ENCODE peak calls at places on chromosome 21, in seven cellular contexts. One of them, this sample, is unnamed. For H3K27me3, the result is how much of the 10 kb centered on the place peaks cover.

GRCh38 chr21:34845521-34846213 is 176.9 kb downstream of the CLIC6 start:
- DNase-seq in heart right ventricle: no peak
- DNase-seq in HCT116: peak
- DNase-seq in gastrocnemius medialis: no peak
- DNase-seq in CD4-positive, alpha-beta T cell: no peak
- DNase-seq in keratinocyte: no peak
- DNase-seq in SJSA1: peak
- DNase-seq in this sample: peak

GRCh38 chr21:18550361-18550760 is 146.8 kb upstream of the TMPRSS15 start:
- DNase-seq in heart right ventricle: no peak
- DNase-seq in HCT116: no peak
- DNase-seq in gastrocnemius medialis: no peak
- DNase-seq in CD4-positive, alpha-beta T cell: no peak
- DNase-seq in keratinocyte: no peak
- DNase-seq in SJSA1: no peak
- DNase-seq in this sample: no peak

GRCh38 chr21:27817902-27818623 is 851.2 kb upstream of the ADAMTS5 start:
- DNase-seq in heart right ventricle: no peak
- DNase-seq in HCT116: no peak
- DNase-seq in gastrocnemius medialis: no peak
- DNase-seq in CD4-positive, alpha-beta T cell: no peak
- DNase-seq in keratinocyte: no peak
- DNase-seq in SJSA1: no peak
- DNase-seq in this sample: no peak

GRCh38 chr21:23579573-23579972 is 2027.7 kb downstream of the MRPL39 start:
- DNase-seq in heart right ventricle: no peak
- DNase-seq in HCT116: no peak
- DNase-seq in gastrocnemius medialis: no peak
- DNase-seq in CD4-positive, alpha-beta T cell: no peak
- DNase-seq in keratinocyte: no peak
- DNase-seq in SJSA1: no peak
- DNase-seq in this sample: no peak

GRCh38 chr21:38219049-38219628 is 37.7 kb upstream of the KCNJ15 start:
- DNase-seq in heart right ventricle: peak
- DNase-seq in HCT116: peak
- DNase-seq in gastrocnemius medialis: peak
- DNase-seq in CD4-positive, alpha-beta T cell: peak
- DNase-seq in keratinocyte: peak
- DNase-seq in SJSA1: peak
- DNase-seq in this sample: peak

GRCh38 chr21:28781602-28782274 is 210.9 kb downstream of the LTN1 start:
- DNase-seq in heart right ventricle: no peak
- DNase-seq in HCT116: peak
- DNase-seq in gastrocnemius medialis: no peak
- DNase-seq in CD4-positive, alpha-beta T cell: no peak
- DNase-seq in keratinocyte: no peak
- DNase-seq in SJSA1: peak
- DNase-seq in this sample: peak

GRCh38 chr21:21968810-21969588 is 970.8 kb downstream of the NCAM2 start:
- DNase-seq in heart right ventricle: no peak
- DNase-seq in HCT116: no peak
- DNase-seq in gastrocnemius medialis: no peak
- DNase-seq in CD4-positive, alpha-beta T cell: no peak
- DNase-seq in keratinocyte: no peak
- DNase-seq in SJSA1: no peak
- DNase-seq in this sample: no peak

GRCh38 chr21:35990609-35991008 is 69.7 kb downstream of the SETD4 start:
- DNase-seq in heart right ventricle: no peak
- DNase-seq in HCT116: no peak
- DNase-seq in gastrocnemius medialis: no peak
- DNase-seq in CD4-positive, alpha-beta T cell: no peak
- DNase-seq in keratinocyte: no peak
- DNase-seq in SJSA1: no peak
- DNase-seq in this sample: no peak

GRCh38 chr21:39845581-39846130 is 21.6 kb upstream of the PCP4 start:
- DNase-seq in heart right ventricle: no peak
- DNase-seq in HCT116: no peak
- DNase-seq in gastrocnemius medialis: no peak
- DNase-seq in CD4-positive, alpha-beta T cell: no peak
- DNase-seq in keratinocyte: no peak
- DNase-seq in SJSA1: no peak
- DNase-seq in this sample: no peak

GRCh38 chr21:16085436-16085835 is 355.7 kb downstream of the USP25 start:
- DNase-seq in heart right ventricle: no peak
- DNase-seq in HCT116: no peak
- DNase-seq in gastrocnemius medialis: no peak
- DNase-seq in CD4-positive, alpha-beta T cell: no peak
- DNase-seq in keratinocyte: no peak
- DNase-seq in SJSA1: no peak
- DNase-seq in this sample: no peak

GRCh38 chr21:20591294-20591693 is 406.9 kb upstream of the NCAM2 start:
- DNase-seq in heart right ventricle: no peak
- DNase-seq in HCT116: no peak
- DNase-seq in gastrocnemius medialis: no peak
- DNase-seq in CD4-positive, alpha-beta T cell: no peak
- DNase-seq in keratinocyte: no peak
- DNase-seq in SJSA1: no peak
- DNase-seq in this sample: no peak

GRCh38 chr21:26405071-26405470 is 168.0 kb downstream of the CYYR1 start:
- DNase-seq in heart right ventricle: no peak
- DNase-seq in HCT116: no peak
- DNase-seq in gastrocnemius medialis: no peak
- DNase-seq in CD4-positive, alpha-beta T cell: no peak
- DNase-seq in keratinocyte: no peak
- DNase-seq in SJSA1: no peak
- DNase-seq in this sample: no peak

GRCh38 chr21:37153935-37154350 is 80.9 kb downstream of the TTC3 start:
- DNase-seq in heart right ventricle: peak
- DNase-seq in HCT116: no peak
- DNase-seq in gastrocnemius medialis: peak
- DNase-seq in CD4-positive, alpha-beta T cell: no peak
- DNase-seq in keratinocyte: no peak
- DNase-seq in SJSA1: no peak
- DNase-seq in this sample: peak

GRCh38 chr21:16517380-16517779 is 787.6 kb downstream of the USP25 start:
- DNase-seq in heart right ventricle: no peak
- DNase-seq in HCT116: no peak
- DNase-seq in gastrocnemius medialis: no peak
- DNase-seq in CD4-positive, alpha-beta T cell: no peak
- DNase-seq in keratinocyte: no peak
- DNase-seq in SJSA1: no peak
- DNase-seq in this sample: no peak

GRCh38 chr21:26554365-26554764 is 18.7 kb downstream of the CYYR1 start:
- DNase-seq in heart right ventricle: no peak
- DNase-seq in HCT116: no peak
- DNase-seq in gastrocnemius medialis: no peak
- DNase-seq in CD4-positive, alpha-beta T cell: no peak
- DNase-seq in keratinocyte: no peak
- DNase-seq in SJSA1: no peak
- DNase-seq in this sample: no peak

GRCh38 chr21:36202721-36203602 is 46.3 kb downstream of the DOP1B start:
- DNase-seq in heart right ventricle: no peak
- DNase-seq in HCT116: no peak
- DNase-seq in gastrocnemius medialis: peak
- DNase-seq in CD4-positive, alpha-beta T cell: no peak
- DNase-seq in keratinocyte: no peak
- DNase-seq in SJSA1: no peak
- DNase-seq in this sample: peak

DNA sequence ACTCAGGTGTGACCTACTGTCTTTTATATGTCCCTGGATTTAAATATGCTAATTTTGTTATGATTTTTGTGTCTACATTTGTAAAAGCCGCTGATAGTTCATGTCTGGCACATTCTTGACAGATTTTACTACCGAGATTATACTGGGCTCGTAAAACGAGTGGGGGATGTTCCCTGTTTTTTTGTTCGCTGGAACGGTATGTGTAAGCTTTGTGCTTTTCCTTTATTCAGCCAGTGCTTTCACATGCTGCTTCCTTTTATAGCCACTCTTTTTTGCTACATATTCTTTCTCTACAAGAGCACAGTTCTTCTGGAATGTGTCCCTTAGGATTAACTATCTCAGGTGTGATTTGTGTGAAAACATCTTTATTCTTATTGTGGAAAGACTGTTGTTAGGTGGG is 46.6 kb downstream of the ADARB1 start:
- DNase-seq in heart right ventricle: no peak
- DNase-seq in HCT116: no peak
- DNase-seq in gastrocnemius medialis: no peak
- DNase-seq in CD4-positive, alpha-beta T cell: no peak
- DNase-seq in keratinocyte: no peak
- DNase-seq in SJSA1: no peak
- DNase-seq in this sample: no peak
- H3K27ac ChIP-seq in heart right ventricle: no peak
- H3K27ac ChIP-seq in HCT116: no peak
- H3K27ac ChIP-seq in gastrocnemius medialis: no peak
- H3K27ac ChIP-seq in CD4-positive, alpha-beta T cell: no peak
- H3K27ac ChIP-seq in keratinocyte: no peak
- H3K27ac ChIP-seq in SJSA1: no peak
- H3K27ac ChIP-seq in this sample: no peak

GRCh38 chr21:42618713-42619112 is 34.7 kb upstream of the PDE9A start:
- DNase-seq in heart right ventricle: no peak
- DNase-seq in HCT116: no peak
- DNase-seq in gastrocnemius medialis: no peak
- DNase-seq in CD4-positive, alpha-beta T cell: no peak
- DNase-seq in keratinocyte: no peak
- DNase-seq in SJSA1: no peak
- DNase-seq in this sample: no peak

GRCh38 chr21:42617476-42617875 is 35.9 kb upstream of the PDE9A start:
- DNase-seq in heart right ventricle: no peak
- DNase-seq in HCT116: no peak
- DNase-seq in gastrocnemius medialis: no peak
- DNase-seq in CD4-positive, alpha-beta T cell: no peak
- DNase-seq in keratinocyte: no peak
- DNase-seq in SJSA1: no peak
- DNase-seq in this sample: no peak

GRCh38 chr21:42615924-42616323 is 37.5 kb upstream of the PDE9A start:
- DNase-seq in heart right ventricle: no peak
- DNase-seq in HCT116: no peak
- DNase-seq in gastrocnemius medialis: no peak
- DNase-seq in CD4-positive, alpha-beta T cell: no peak
- DNase-seq in keratinocyte: no peak
- DNase-seq in SJSA1: no peak
- DNase-seq in this sample: no peak

GRCh38 chr21:42614811-42615342 is 38.5 kb upstream of the PDE9A start:
- DNase-seq in heart right ventricle: no peak
- DNase-seq in HCT116: no peak
- DNase-seq in gastrocnemius medialis: no peak
- DNase-seq in CD4-positive, alpha-beta T cell: peak
- DNase-seq in keratinocyte: peak
- DNase-seq in SJSA1: no peak
- DNase-seq in this sample: peak

DNA sequence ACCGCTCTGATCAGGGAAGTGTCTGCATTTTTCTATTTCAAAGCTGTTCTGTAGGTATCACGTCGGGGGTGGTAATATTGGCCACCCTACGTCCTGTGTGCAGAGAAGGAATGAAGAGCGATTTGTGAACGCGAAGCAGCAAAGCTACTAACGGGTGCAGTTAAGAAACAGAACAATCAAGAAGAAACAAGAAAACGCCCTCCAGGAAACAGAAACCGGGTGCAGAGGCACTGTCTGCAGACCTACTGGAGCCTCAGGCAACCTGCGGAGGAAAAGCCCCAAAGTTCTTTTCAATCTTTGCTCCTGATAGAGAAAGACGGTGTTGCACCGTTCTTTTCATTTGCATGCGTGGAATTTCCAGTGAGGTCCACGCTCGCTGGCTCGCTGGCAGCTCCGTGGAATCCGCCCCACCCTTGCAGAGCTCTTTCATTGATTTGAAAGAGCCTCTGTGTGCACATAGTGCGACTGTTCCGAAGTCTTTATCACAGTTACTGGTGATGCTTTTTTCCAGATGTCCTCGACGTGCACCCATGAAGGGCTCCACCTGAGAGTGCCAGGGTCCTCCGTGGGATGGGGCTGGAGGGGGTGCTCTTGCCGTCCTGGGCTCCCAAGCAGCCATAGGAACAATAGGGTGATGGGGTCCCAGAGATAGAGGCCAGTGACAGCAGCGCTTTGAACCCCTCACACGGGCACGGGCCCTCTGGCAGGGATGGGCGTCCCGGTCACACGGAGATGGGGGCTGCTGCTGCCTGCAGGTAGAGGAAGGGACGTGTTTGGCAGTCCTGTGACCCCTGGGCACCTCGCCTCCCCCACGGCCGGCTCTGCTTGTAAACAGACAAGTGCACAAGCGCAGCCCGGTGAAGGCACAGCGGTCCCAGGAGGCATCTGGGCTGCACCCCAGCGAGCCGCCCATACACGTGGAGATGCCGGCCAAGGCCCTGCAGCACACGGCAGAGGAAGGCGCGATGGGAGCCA is 36.8 kb upstream of the PDE9A start:
- DNase-seq in heart right ventricle: no peak
- DNase-seq in HCT116: no peak
- DNase-seq in gastrocnemius medialis: no peak
- DNase-seq in CD4-positive, alpha-beta T cell: peak
- DNase-seq in keratinocyte: no peak
- DNase-seq in SJSA1: no peak
- DNase-seq in this sample: peak
- H3K27me3 ChIP-seq in heart right ventricle: under half
- H3K27me3 ChIP-seq in HCT116: under half
- H3K27me3 ChIP-seq in gastrocnemius medialis: under half
- H3K27me3 ChIP-seq in CD4-positive, alpha-beta T cell: under half
- H3K27me3 ChIP-seq in keratinocyte: under half
- H3K27me3 ChIP-seq in SJSA1: under half
- H3K27me3 ChIP-seq in this sample: under half

GRCh38 chr21:43735236-43736091 is 16.5 kb downstream of the PDXK start:
- DNase-seq in heart right ventricle: no peak
- DNase-seq in HCT116: no peak
- DNase-seq in gastrocnemius medialis: no peak
- DNase-seq in CD4-positive, alpha-beta T cell: no peak
- DNase-seq in keratinocyte: no peak
- DNase-seq in SJSA1: no peak
- DNase-seq in this sample: no peak
- H3K27ac ChIP-seq in heart right ventricle: no peak
- H3K27ac ChIP-seq in HCT116: no peak
- H3K27ac ChIP-seq in gastrocnemius medialis: no peak
- H3K27ac ChIP-seq in CD4-positive, alpha-beta T cell: no peak
- H3K27ac ChIP-seq in keratinocyte: no peak
- H3K27ac ChIP-seq in SJSA1: no peak
- H3K27ac ChIP-seq in this sample: peak

DNA sequence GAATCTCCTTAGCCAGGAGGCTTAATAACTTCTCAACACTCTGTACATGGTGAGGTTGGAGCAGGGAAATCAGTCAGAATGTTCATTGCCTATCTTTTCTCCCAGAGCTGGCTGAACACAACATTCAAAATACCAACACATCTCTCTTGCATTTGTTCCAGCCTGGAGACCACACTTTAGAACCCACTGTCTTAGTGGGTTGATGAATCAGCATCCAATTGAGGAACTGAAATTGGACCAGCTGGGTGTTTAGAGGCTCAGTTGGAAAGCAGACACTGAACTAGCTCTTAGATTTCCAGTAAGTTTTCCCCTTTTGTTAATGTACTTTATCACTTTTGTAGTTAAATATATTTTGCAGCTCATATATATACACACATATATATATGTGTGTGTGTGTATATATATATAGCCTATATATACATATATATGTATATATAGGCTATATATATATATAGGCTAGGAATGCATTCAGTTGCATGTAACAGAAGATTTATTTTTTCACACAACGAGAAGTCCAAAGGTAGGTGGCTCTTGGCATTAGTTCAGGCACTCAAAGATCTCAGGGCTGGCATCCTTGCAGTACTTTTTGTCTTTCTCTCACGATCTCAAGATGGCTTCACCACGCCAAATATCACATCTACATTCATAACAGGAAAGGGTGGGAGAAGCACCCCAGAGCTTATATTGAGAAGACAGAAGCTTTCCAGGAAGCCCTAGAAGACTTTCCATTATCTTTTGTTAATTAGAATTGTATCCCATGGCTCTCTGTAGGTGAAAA is 35.0 kb upstream of the HUNK start:
- DNase-seq in heart right ventricle: no peak
- DNase-seq in HCT116: no peak
- DNase-seq in gastrocnemius medialis: no peak
- DNase-seq in CD4-positive, alpha-beta T cell: no peak
- DNase-seq in keratinocyte: no peak
- DNase-seq in SJSA1: no peak
- DNase-seq in this sample: no peak
- H3K27me3 ChIP-seq in heart right ventricle: under half
- H3K27me3 ChIP-seq in HCT116: under half
- H3K27me3 ChIP-seq in gastrocnemius medialis: under half
- H3K27me3 ChIP-seq in CD4-positive, alpha-beta T cell: under half
- H3K27me3 ChIP-seq in keratinocyte: under half
- H3K27me3 ChIP-seq in SJSA1: under half
- H3K27me3 ChIP-seq in this sample: under half